ENCODE peak calls at places on chromosomes 7 and 10, in four cellular contexts. L is A549, M is upper lobe of left lung, X is HepG2. J is an unnamed sample.

GRCh38 chr7:127730658-127731276 is 78.8 kb downstream of the SND1 start:
- DNase-seq in X (no peak), L (no peak), M (no peak), J (no peak)

GRCh38 chr7:12584940-12585339 is 14.4 kb downstream of the SCIN start:
- DNase-seq in L (no peak), M (no peak), X (no peak), J (no peak)

GRCh38 chr7:51077951-51078350 is 238.7 kb downstream of the COBL start:
- DNase-seq in X (no peak), L (no peak), M (no peak), J (no peak)

GRCh38 chr10:43117777-43118583 is 20.3 kb upstream of the CSGALNACT2 start:
- DNase-seq in X (no peak), M (no peak), L (no peak), J (no peak)

GRCh38 chr10:57018452-57018851 is 657.4 kb upstream of the ZWINT start:
- DNase-seq in L (no peak), M (no peak), X (no peak), J (no peak)

GRCh38 chr10:53598914-53599313 is 826.3 kb upstream of the MBL2 start:
- DNase-seq in L (no peak), X (no peak), M (no peak), J (no peak)

GRCh38 chr10:9091515-9092093 is 1037.1 kb downstream of the GATA3 start:
- DNase-seq in X (no peak), L (no peak), M (no peak), J (no peak)

GRCh38 chr10:74333174-74333573 is 182.2 kb downstream of the ADK start:
- DNase-seq in X (no peak), L (no peak), M (no peak), J (no peak)

GRCh38 chr7:28685291-28685659 is 272.9 kb downstream of the TRIL start:
- DNase-seq in M (peak), X (no peak), L (no peak), J (no peak)

GRCh38 chr10:4111593-4111992 is 326.6 kb upstream of the KLF6 start:
- DNase-seq in X (no peak), L (no peak), M (no peak), J (no peak)

GRCh38 chr10:133357293-133358151 is at the start of gene FUOM:
- DNase-seq in M (peak), X (peak), L (peak), J (no peak)

GRCh38 chr7:66145404-66145843 is 30.8 kb downstream of the CRCP start:
- DNase-seq in X (no peak), M (peak), L (no peak), J (peak)

GRCh38 chr10:101032637-101033201 is 1.7 kb downstream of the SFXN3 start:
- DNase-seq in M (peak), X (peak), L (peak), J (peak)

GRCh38 chr7:28096713-28097112 is 83.9 kb downstream of the JAZF1 start:
- DNase-seq in L (peak), M (peak), X (peak), J (peak)

GRCh38 chr10:77392236-77392721 is 245.3 kb downstream of the KCNMA1 start:
- DNase-seq in L (peak), M (no peak), X (no peak), J (no peak)

GRCh38 chr7:123537026-123537642 is 2.7 kb upstream of the IQUB start:
- DNase-seq in X (peak), L (no peak), M (no peak), J (no peak)

GRCh38 chr10:89479255-89479654 is 56.1 kb downstream of the SLC16A12 start:
- DNase-seq in X (no peak), M (no peak), L (no peak), J (no peak)

GRCh38 chr7:33905389-33906032 is at the start of gene BMPER:
- DNase-seq in L (peak), M (peak), X (no peak), J (peak)

GRCh38 chr7:4692055-4692454 is 10.0 kb downstream of the FOXK1 start:
- DNase-seq in M (no peak), X (no peak), L (no peak), J (no peak)

GRCh38 chr10:71280825-71281224 is 38.2 kb upstream of the SLC29A3 start:
- DNase-seq in X (no peak), L (no peak), M (no peak), J (no peak)

GRCh38 chr10:106711313-106711906 is 453.1 kb downstream of the SORCS1 start:
- DNase-seq in L (peak), X (peak), M (peak), J (peak)

GRCh38 chr7:64884913-64885370 is 18.1 kb upstream of the ZNF273 start:
- DNase-seq in X (no peak), L (no peak), M (no peak), J (peak)

GRCh38 chr7:140316165-140316661 is 82.1 kb downstream of the SLC37A3 start:
- DNase-seq in X (no peak), L (peak), M (peak), J (peak)

GRCh38 chr7:120353171-120353570 is 80.2 kb downstream of the KCND2 start:
- DNase-seq in L (no peak), M (no peak), X (no peak), J (no peak)

GRCh38 chr10:29634105-29634504 is 666 bp downstream of the SVIL start:
- DNase-seq in L (no peak), X (no peak), M (no peak), J (no peak)

GRCh38 chr7:55382251-55382650 is 17.1 kb downstream of the LANCL2 start:
- DNase-seq in M (no peak), L (no peak), X (no peak), J (no peak)

GRCh38 chr10:11255796-11256444 is 238.2 kb downstream of the CELF2 start:
- DNase-seq in M (no peak), L (no peak), X (no peak), J (no peak)

GRCh38 chr7:131653418-131654248 is 97.2 kb upstream of the PODXL start:
- DNase-seq in L (peak), M (no peak), X (no peak), J (no peak)

GRCh38 chr10:74963549-74963948 is 137.1 kb downstream of the KAT6B start:
- DNase-seq in L (no peak), X (no peak), M (no peak), J (no peak)

GRCh38 chr10:13331641-13332040 is 16.5 kb downstream of the SEPHS1 start:
- DNase-seq in M (no peak), X (no peak), L (no peak), J (no peak)

GRCh38 chr10:61899997-61900828 is 1.3 kb upstream of the ARID5B start:
- DNase-seq in M (peak), X (peak), L (peak), J (peak)

GRCh38 chr7:31633894-31634494 is 53.0 kb upstream of the PPP1R17 start:
- DNase-seq in L (peak), X (peak), M (peak), J (peak)

GRCh38 chr10:48332871-48333216 is 26.4 kb downstream of the MAPK8 start:
- DNase-seq in L (no peak), X (no peak), M (no peak), J (no peak)

GRCh38 chr7:142441074-142441403 is 183.2 kb upstream of the PRSS58 start:
- DNase-seq in M (peak), X (no peak), L (no peak), J (no peak)

GRCh38 chr7:24728503-24729364 is 28.5 kb downstream of the GSDME start:
- DNase-seq in L (no peak), X (no peak), M (no peak), J (no peak)

GRCh38 chr10:79404231-79404609 is 41.2 kb downstream of the ZCCHC24 start:
- DNase-seq in M (no peak), L (no peak), X (peak), J (peak)

GRCh38 chr7:11153694-11154093 is 180.0 kb downstream of the PHF14 start:
- DNase-seq in X (no peak), L (no peak), M (no peak), J (no peak)

DNA sequence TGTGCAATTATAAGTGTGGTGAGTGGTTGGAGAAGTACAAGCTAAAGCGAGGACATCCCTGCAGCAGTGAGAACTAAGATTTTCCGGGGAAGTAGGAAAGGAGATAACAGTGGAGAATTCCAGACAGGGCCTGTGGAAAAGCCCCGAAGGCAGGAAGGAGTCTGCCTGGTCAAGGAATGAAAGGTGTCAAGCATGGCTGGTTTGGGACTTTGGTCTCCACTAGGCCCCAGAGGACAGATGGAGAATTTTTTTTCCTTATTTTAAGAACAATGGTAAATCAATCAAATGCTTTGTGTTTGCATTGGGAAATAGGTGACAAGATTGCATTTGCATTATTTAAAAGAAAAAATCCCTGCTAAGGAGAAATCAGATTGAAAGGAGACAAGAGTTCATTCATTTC is 3.2 kb upstream of the CEP55 start:
- DNase-seq in M (no peak), L (no peak), X (peak), J (no peak)
- TF ChIP-seq EP300 in M (no peak), L (no peak), X (no peak), J (no peak)

DNA sequence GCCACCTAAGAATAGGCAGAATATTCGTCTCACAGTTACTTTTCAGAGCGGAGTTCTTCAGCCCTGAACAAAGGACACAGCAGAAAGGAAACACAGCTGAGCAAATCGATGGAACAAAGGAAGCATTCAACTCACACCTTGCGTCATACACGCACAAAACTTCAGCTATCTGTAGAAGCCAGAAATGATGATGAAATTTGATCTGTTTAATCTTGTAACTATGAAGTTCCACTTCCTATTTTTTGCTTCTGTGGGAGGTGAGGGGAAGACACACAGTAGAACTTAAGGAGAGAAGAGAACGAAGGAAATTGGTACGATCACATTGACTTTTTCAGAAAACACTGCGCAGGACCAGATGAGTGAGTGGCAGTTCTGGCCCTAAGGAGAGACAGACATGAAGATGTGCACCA is 26.2 kb downstream of the FAM171A1 start:
- DNase-seq in M (no peak), L (no peak), X (peak), J (no peak)
- TF ChIP-seq POLR2A in M (no peak), L (no peak), X (no peak), J (no peak)

GRCh38 chr7:104695563-104695962 is 318.4 kb upstream of the KMT2E start:
- DNase-seq in L (no peak), M (no peak), X (no peak), J (no peak)
- TF ChIP-seq EP300 in L (no peak), M (no peak), X (no peak), J (no peak)

GRCh38 chr7:100428967-100429636 is 529 bp upstream of the MEPCE start:
- DNase-seq in X (peak), L (peak), M (peak), J (peak)
- TF ChIP-seq POLR2A in X (no peak), L (peak), M (no peak), J (no peak)

DNA sequence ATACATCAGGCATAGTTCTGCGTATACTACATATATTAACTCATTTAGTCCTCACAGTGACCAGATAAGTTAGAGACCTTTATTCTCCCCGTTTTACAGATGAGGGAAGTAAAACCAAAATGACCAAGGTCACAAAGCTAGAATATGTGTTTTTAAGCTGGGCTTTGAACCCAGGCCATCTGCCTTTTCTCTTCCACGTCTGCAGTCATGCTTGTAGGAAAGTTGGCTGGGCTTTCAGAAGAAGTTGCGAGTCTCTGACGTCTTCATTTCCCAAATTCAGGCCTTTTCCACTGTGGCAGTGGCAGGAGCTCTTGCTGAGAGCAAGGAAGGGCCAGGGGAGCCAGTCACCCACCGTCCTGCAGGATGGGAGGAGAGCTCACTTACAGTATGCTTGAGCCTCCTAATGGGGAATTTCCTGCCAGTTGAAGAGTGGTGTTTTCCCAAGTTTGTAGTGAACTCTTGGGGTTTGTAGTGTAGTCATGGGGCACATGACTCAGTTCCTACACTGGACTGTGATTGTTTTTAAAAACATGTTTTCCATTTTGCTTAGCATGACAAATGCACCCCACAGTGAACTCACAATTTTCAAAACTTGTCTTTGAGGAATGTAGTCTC is 34.2 kb downstream of the CYP17A1 start:
- DNase-seq in L (no peak), M (peak), X (no peak), J (no peak)
- TF ChIP-seq EP300 in L (no peak), M (peak), X (no peak), J (peak)

DNA sequence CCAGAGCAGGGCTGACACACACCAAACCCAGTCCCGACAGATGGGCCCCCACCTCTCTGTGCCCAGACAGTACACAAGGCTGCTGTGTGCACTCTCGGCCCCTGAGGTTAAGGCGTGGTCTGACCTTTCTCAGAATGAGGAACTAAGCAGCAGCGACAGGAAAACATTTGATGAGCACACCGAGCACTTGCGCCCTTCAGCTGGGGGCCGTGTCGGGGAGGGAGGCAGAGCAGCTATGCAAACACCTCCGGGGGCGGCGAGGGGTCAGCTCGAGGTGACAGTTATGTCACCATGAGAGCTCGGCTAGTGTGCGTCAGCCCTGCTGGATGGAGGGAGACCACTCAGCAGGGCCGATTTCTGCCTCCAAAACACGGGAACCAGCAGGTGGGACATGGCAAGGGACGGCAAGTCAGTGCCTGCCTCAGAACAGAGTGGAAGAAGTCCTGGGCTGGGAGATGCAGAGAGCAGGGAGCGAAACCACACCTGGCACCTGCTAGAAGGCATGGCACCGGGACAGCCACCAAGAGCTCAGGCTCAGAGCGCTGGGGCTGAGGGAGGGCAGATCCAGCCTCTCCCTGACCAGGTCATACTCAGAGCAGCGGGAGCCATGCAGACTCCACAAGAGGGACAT is 57.4 kb downstream of the CHST15 start:
- DNase-seq in L (no peak), X (peak), M (peak), J (peak)
- TF ChIP-seq POLR2A in L (no peak), X (peak), M (no peak), J (no peak)

J was measured in stomach.